ENCODE peak calls at places on chromosomes 12 and 14, in eight cellular contexts. B, Z, V, W, G, S, K and M are unnamed samples. For H3K36me3, the result is how much of the 10 kb centered on the place peaks cover.

GRCh38 chr12:51028126-51028810 is 2.1 kb upstream of the SLC11A2 start:
- DNase-seq in S (peak), V (peak), K (no peak), G (peak), B (no peak), Z (peak), W (peak), M (no peak)

GRCh38 chr14:30994681-30995620 is 30.5 kb upstream of the AP4S1 start:
- DNase-seq in V (no peak), K (no peak), B (no peak), W (peak), Z (no peak), S (no peak), G (no peak), M (no peak)

GRCh38 chr12:54021432-54022013 is 6.7 kb upstream of the HOXC6 start:
- DNase-seq in K (no peak), V (peak), Z (no peak), S (no peak), B (peak), G (peak), W (no peak), M (no peak)

GRCh38 chr14:57871487-57872080 is 5.7 kb upstream of the SLC35F4 start:
- DNase-seq in S (no peak), G (peak), V (peak), B (no peak), Z (peak), W (peak), K (no peak), M (no peak)

GRCh38 chr12:107759410-107759809 is 1.5 kb downstream of the PRDM4 start:
- DNase-seq in Z (peak), B (no peak), K (no peak), V (no peak), W (peak), G (peak), S (peak), M (no peak)

GRCh38 chr12:10097521-10097920 is 1.3 kb downstream of the CLEC1A start:
- DNase-seq in Z (no peak), S (no peak), K (no peak), V (no peak), W (no peak), B (no peak), G (no peak), M (no peak)

GRCh38 chr12:22333186-22333745 is 1.2 kb downstream of the ST8SIA1 start:
- DNase-seq in G (no peak), B (no peak), V (no peak), W (peak), S (no peak), K (no peak), Z (no peak), M (no peak)

GRCh38 chr12:95118138-95118787 is 44.8 kb upstream of the NR2C1 start:
- DNase-seq in V (no peak), W (no peak), K (no peak), S (no peak), Z (no peak), G (peak), B (no peak), M (no peak)

GRCh38 chr14:95993768-95994592 is 45.2 kb upstream of the C14orf132 start:
- DNase-seq in S (peak), G (no peak), V (peak), K (no peak), W (peak), B (no peak), Z (peak), M (no peak)

GRCh38 chr12:26046886-26047285 is 78.0 kb downstream of the BHLHE41 start:
- DNase-seq in W (no peak), G (no peak), V (no peak), Z (no peak), S (no peak), K (no peak), B (no peak), M (no peak)

GRCh38 chr14:22427771-22428228 is 161.2 kb downstream of the DAD1 start:
- DNase-seq in S (no peak), Z (peak), K (no peak), B (no peak), G (no peak), W (no peak), V (no peak), M (peak)

GRCh38 chr14:92404938-92405337 is 82.0 kb downstream of the SLC24A4 start:
- DNase-seq in Z (no peak), V (no peak), K (no peak), W (no peak), G (no peak), S (no peak), B (no peak), M (no peak)

GRCh38 chr14:55336161-55336560 is 64.9 kb downstream of the FBXO34 start:
- DNase-seq in G (no peak), K (no peak), W (peak), B (no peak), V (no peak), Z (peak), S (no peak), M (no peak)

GRCh38 chr12:75953312-75953906 is 78.2 kb downstream of the PHLDA1 start:
- DNase-seq in Z (no peak), S (no peak), W (no peak), G (peak), B (no peak), K (no peak), V (no peak), M (no peak)

GRCh38 chr14:71711619-71712018 is 220.6 kb upstream of the RGS6 start:
- DNase-seq in W (no peak), K (no peak), S (no peak), V (no peak), Z (no peak), G (peak), B (no peak), M (no peak)

GRCh38 chr12:40178701-40179100 is 46.1 kb upstream of the LRRK2 start:
- DNase-seq in Z (no peak), V (no peak), S (no peak), K (no peak), W (no peak), B (no peak), G (no peak), M (no peak)

GRCh38 chr12:27841392-27841882 is 61.4 kb upstream of the MANSC4 start:
- DNase-seq in V (no peak), Z (no peak), W (peak), G (no peak), K (no peak), S (no peak), B (no peak), M (no peak)

GRCh38 chr12:80761818-80762217 is 45.1 kb downstream of the MYF5 start:
- DNase-seq in K (no peak), W (no peak), B (no peak), G (no peak), V (no peak), S (no peak), Z (no peak), M (no peak)

GRCh38 chr12:2944401-2945047 is 14.7 kb upstream of the TEAD4 start:
- DNase-seq in W (peak), S (peak), V (peak), Z (peak), B (peak), G (peak), K (peak), M (no peak)

GRCh38 chr12:123089631-123090353 is 61.1 kb downstream of the PITPNM2 start:
- DNase-seq in W (no peak), S (no peak), V (no peak), K (no peak), B (no peak), Z (no peak), G (peak), M (no peak)

GRCh38 chr12:116604883-116605641 is 45.9 kb downstream of the MAP1LC3B2 start:
- DNase-seq in Z (no peak), W (no peak), G (peak), K (no peak), S (no peak), B (no peak), V (no peak), M (no peak)

GRCh38 chr12:85782711-85783110 is 53.5 kb downstream of the RASSF9 start:
- DNase-seq in K (no peak), V (no peak), S (no peak), G (no peak), B (no peak), Z (no peak), W (no peak), M (no peak)

GRCh38 chr14:30143617-30144016 is 216.0 kb upstream of the PRKD1 start:
- DNase-seq in W (no peak), V (no peak), G (no peak), B (no peak), Z (no peak), S (no peak), K (no peak), M (no peak)

GRCh38 chr14:22390195-22390594 is 198.8 kb downstream of the DAD1 start:
- DNase-seq in G (no peak), S (no peak), V (no peak), Z (no peak), B (no peak), K (no peak), W (no peak), M (no peak)

GRCh38 chr14:22888662-22889061 is 5.6 kb downstream of the REM2 start:
- DNase-seq in K (no peak), V (no peak), W (peak), G (no peak), Z (no peak), B (no peak), S (no peak), M (no peak)

GRCh38 chr12:6767301-6767591 is 1.1 kb downstream of the PTMS start:
- DNase-seq in G (no peak), B (no peak), W (no peak), K (no peak), Z (no peak), V (peak), S (peak), M (no peak)

GRCh38 chr14:62329427-62329826 is 567.2 kb downstream of the SNAPC1 start:
- DNase-seq in W (no peak), S (no peak), G (peak), Z (no peak), B (no peak), K (no peak), V (no peak), M (no peak)

GRCh38 chr12:738712-739111 is 13.7 kb upstream of the WNK1 start:
- DNase-seq in V (no peak), B (no peak), Z (no peak), K (no peak), W (no peak), S (no peak), G (no peak), M (no peak)

GRCh38 chr12:50401383-50402155 is 884 bp downstream of the LARP4 start:
- DNase-seq in W (peak), K (no peak), B (no peak), G (peak), V (peak), S (peak), Z (peak), M (no peak)

GRCh38 chr14:68011629-68012028 is 192.1 kb downstream of the RAD51B start:
- DNase-seq in B (no peak), V (no peak), S (no peak), G (no peak), W (no peak), Z (no peak), K (no peak), M (no peak)

GRCh38 chr14:36667679-36668078 is 6.0 kb downstream of the PAX9 start:
- DNase-seq in V (no peak), Z (no peak), W (no peak), K (no peak), B (no peak), G (no peak), S (no peak), M (no peak)

GRCh38 chr12:68189766-68190700 is 30.5 kb upstream of the IFNG start:
- DNase-seq in W (peak), B (no peak), V (no peak), K (no peak), G (no peak), Z (no peak), S (no peak), M (no peak)

GRCh38 chr12:56749364-56749763 is 2.8 kb downstream of the PRIM1 start:
- DNase-seq in S (no peak), Z (no peak), B (no peak), G (no peak), V (no peak), K (no peak), W (no peak), M (no peak)
- H3K4me3 ChIP-seq in S (no peak), Z (no peak), B (no peak), G (no peak), V (no peak), K (no peak), W (no peak), M (no peak)

GRCh38 chr12:19520646-19521045 is 81.4 kb downstream of the AEBP2 start:
- DNase-seq in S (no peak), K (no peak), B (no peak), G (no peak), W (no peak), V (no peak), Z (no peak), M (no peak)

GRCh38 chr12:19517583-19517982 is 78.3 kb downstream of the AEBP2 start:
- DNase-seq in K (no peak), S (no peak), W (no peak), Z (no peak), G (no peak), B (no peak), V (no peak), M (no peak)

GRCh38 chr12:19515179-19515578 is 75.9 kb downstream of the AEBP2 start:
- DNase-seq in V (no peak), S (no peak), G (no peak), W (no peak), Z (no peak), B (no peak), K (no peak), M (no peak)

GRCh38 chr12:19518209-19518608 is 78.9 kb downstream of the AEBP2 start:
- DNase-seq in W (no peak), G (no peak), B (no peak), V (no peak), K (no peak), S (no peak), Z (no peak), M (no peak)
- H3K36me3 ChIP-seq in W (under half), G (under half), B (under half), V (under half), K (under half), S (under half), Z (under half), M (under half)

GRCh38 chr14:99205086-99205688 is 66.8 kb downstream of the BCL11B start:
- DNase-seq in K (no peak), G (no peak), S (no peak), W (no peak), V (no peak), Z (no peak), B (no peak), M (no peak)
- H3K4me3 ChIP-seq in K (no peak), G (no peak), S (no peak), W (peak), V (no peak), Z (no peak), B (no peak), M (no peak)

GRCh38 chr14:94056579-94057308 is 24.3 kb downstream of the DDX24 start:
- DNase-seq in K (no peak), B (no peak), G (no peak), V (no peak), Z (peak), W (peak), S (no peak), M (no peak)

GRCh38 chr14:94052662-94053061 is 26.5 kb downstream of the OTUB2 start:
- DNase-seq in Z (no peak), W (no peak), G (no peak), S (no peak), K (no peak), B (no peak), V (no peak), M (no peak)

GRCh38 chr14:94051779-94052178 is 25.6 kb downstream of the OTUB2 start:
- DNase-seq in Z (no peak), K (no peak), G (no peak), S (no peak), V (no peak), W (no peak), B (no peak), M (no peak)

GRCh38 chr14:94054401-94054800 is 26.6 kb downstream of the DDX24 start:
- DNase-seq in Z (no peak), V (no peak), G (no peak), S (no peak), W (no peak), K (no peak), B (no peak), M (no peak)

GRCh38 chr14:94054936-94055335 is 26.1 kb downstream of the DDX24 start:
- DNase-seq in K (no peak), S (no peak), G (no peak), V (no peak), W (no peak), B (no peak), Z (no peak), M (no peak)
- H3K36me3 ChIP-seq in K (half or more), S (under half), G (under half), V (half or more), W (half or more), B (under half), Z (under half), M (under half)

GRCh38 chr14:103710771-103711392 is 4.4 kb downstream of the XRCC3 start:
- DNase-seq in K (no peak), S (peak), Z (peak), W (no peak), G (no peak), V (peak), B (no peak), M (no peak)

GRCh38 chr14:103709814-103710213 is 5.4 kb downstream of the XRCC3 start:
- DNase-seq in G (no peak), W (no peak), V (no peak), K (no peak), S (no peak), Z (no peak), B (no peak), M (no peak)

GRCh38 chr14:103706551-103707328 is 8.5 kb downstream of the XRCC3 start:
- DNase-seq in G (no peak), V (no peak), B (no peak), Z (no peak), S (no peak), W (no peak), K (no peak), M (peak)

GRCh38 chr14:103707329-103708263 is 7.7 kb downstream of the XRCC3 start:
- DNase-seq in V (no peak), G (no peak), W (no peak), B (no peak), K (no peak), Z (no peak), S (no peak), M (peak)

DNA sequence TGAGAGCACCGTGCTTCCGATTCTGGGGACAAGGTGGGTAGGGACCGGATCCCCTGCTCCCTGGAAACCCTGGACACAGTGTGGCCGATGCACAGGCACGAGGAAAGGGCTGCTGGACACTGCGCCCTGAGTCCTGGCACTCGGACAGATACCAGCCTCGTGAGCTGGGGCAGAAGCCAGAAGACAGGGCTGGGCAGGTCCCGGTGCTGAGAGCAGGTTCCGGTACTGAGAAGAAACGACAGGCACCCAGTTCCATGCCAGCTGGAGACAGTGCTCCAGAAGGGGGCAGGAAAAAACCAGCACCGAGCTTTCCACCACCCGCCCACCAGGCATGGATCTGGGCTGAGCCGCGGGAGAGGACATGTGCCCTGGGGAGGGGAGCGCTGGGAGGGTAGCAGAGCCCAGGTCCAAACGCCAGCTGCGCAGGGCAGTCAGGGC is 6.5 kb downstream of the XRCC3 start:
- DNase-seq in G (no peak), K (no peak), W (no peak), Z (no peak), S (no peak), B (no peak), V (no peak), M (peak)
- H3K4me3 ChIP-seq in G (no peak), K (no peak), W (no peak), Z (no peak), S (no peak), B (no peak), V (no peak), M (no peak)

DNA sequence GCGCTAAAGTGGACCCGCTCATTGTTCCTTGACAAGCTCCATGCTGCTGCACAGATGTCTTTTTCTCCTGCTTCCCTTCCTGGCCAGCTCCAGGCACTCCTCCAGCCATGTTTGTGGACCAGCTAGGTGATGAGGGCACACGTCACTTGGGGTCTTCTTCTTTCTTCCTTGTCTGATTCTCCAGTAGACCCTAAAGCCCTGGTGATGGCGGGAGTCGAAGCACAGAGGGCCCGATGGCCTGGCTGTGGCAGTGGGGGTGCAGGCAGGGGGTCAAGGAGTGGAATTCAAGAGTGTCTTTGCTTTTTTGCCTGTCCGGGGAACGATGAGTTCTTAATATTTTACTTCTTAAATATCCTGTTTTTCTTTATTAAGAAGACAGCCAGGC is 23.0 kb upstream of the AMN start:
- DNase-seq in V (no peak), Z (no peak), S (no peak), W (no peak), K (no peak), B (no peak), G (no peak), M (no peak)
- H3K36me3 ChIP-seq in V (under half), Z (under half), S (under half), W (half or more), K (under half), B (under half), G (under half), M (under half)